ENCODE peak calls at places on chromosomes 7 and 10, in six cellular contexts. K is H7; F is T1000; V is activated CD4-positive, alpha-beta T cell treated with anti-CD3 and anti-CD28 coated beads, Interleukin-2, amount 50 U/mL, for 24 hours; X is EH; Q is ELR. U is an unnamed sample.

GRCh38 chr7:150990416-150991186 is at the start of gene NOS3:
- DNase-seq in F (no peak), V (no peak), K (no peak), X (no peak), Q (no peak), U (no peak)

GRCh38 chr10:110872145-110872983 is 636 bp downstream of the PDCD4 start:
- DNase-seq in V (peak), X (peak), Q (peak), K (peak), F (no peak), U (peak)

GRCh38 chr10:110354322-110354766 is 49.6 kb upstream of the SMNDC1 start:
- DNase-seq in F (peak), X (peak), V (peak), K (peak), Q (peak), U (peak)

GRCh38 chr10:21406595-21407218 is 118.8 kb downstream of the SKIDA1 start:
- DNase-seq in Q (peak), F (no peak), V (no peak), K (no peak), X (peak), U (no peak)

GRCh38 chr7:80463272-80463920 is 48.5 kb downstream of the GNAT3 start:
- DNase-seq in K (no peak), X (peak), F (no peak), V (no peak), Q (peak), U (no peak)

GRCh38 chr7:1220000-1220726 is 12.5 kb upstream of the UNCX start:
- DNase-seq in F (no peak), K (peak), V (no peak), X (no peak), Q (no peak), U (no peak)

GRCh38 chr10:81704596-81704995 is 170.4 kb upstream of the NRG3 start:
- DNase-seq in K (no peak), Q (no peak), X (no peak), F (no peak), V (no peak), U (no peak)

GRCh38 chr7:70810558-70811139 is 321.3 kb upstream of the GALNT17 start:
- DNase-seq in Q (no peak), K (no peak), F (no peak), X (no peak), V (no peak), U (no peak)

U was measured in psoas muscle.